ENCODE peak calls at places on chromosomes 7 and 10, in four cellular contexts. L, Y, F and J are unnamed samples.

GRCh38 chr7:129332354-129333056 is 101.7 kb upstream of the STRIP2 start:
- DNase-seq in L (no peak), Y (no peak), F (no peak), J (peak)

GRCh38 chr7:80711521-80711920 is 73.1 kb downstream of the CD36 start:
- DNase-seq in L (no peak), Y (no peak), F (no peak), J (peak)

GRCh38 chr7:24949884-24950283 is 30.1 kb downstream of the OSBPL3 start:
- DNase-seq in L (no peak), Y (no peak), F (no peak), J (no peak)

GRCh38 chr7:41994046-41994745 is 242.8 kb downstream of the GLI3 start:
- DNase-seq in L (no peak), Y (no peak), F (no peak), J (no peak)

GRCh38 chr7:129225931-129226572 is 1.2 kb downstream of the AHCYL2 start:
- DNase-seq in L (no peak), Y (no peak), F (no peak), J (no peak)

GRCh38 chr10:43862756-43863155 is 214.1 kb upstream of the ZNF32 start:
- DNase-seq in L (no peak), Y (no peak), F (no peak), J (no peak)

GRCh38 chr7:149180713-149181112 is 14.6 kb upstream of the ZNF282 start:
- DNase-seq in L (no peak), Y (no peak), F (no peak), J (no peak)

GRCh38 chr10:100370976-100371706 is 24.1 kb downstream of the SCD start:
- DNase-seq in L (peak), Y (peak), F (peak), J (peak)

GRCh38 chr10:101291254-101292193 is 62.3 kb upstream of the LBX1 start:
- DNase-seq in L (no peak), Y (no peak), F (peak), J (no peak)

GRCh38 chr7:80253653-80254052 is 119.0 kb downstream of the GNAI1 start:
- DNase-seq in L (no peak), Y (no peak), F (no peak), J (peak)

GRCh38 chr7:106425017-106425719 is 140.4 kb upstream of the NAMPT start:
- DNase-seq in L (peak), Y (peak), F (no peak), J (peak)

GRCh38 chr7:139034855-139035587 is 821 bp downstream of the ZC3HAV1L start:
- DNase-seq in L (peak), Y (no peak), F (peak), J (peak)

GRCh38 chr10:79314761-79315601 is 32.3 kb upstream of the PPIF start:
- DNase-seq in L (peak), Y (no peak), F (no peak), J (no peak)

GRCh38 chr10:22658745-22659410 is 55.5 kb downstream of the PIP4K2A start:
- DNase-seq in L (no peak), Y (no peak), F (no peak), J (peak)

GRCh38 chr10:7787150-7787856 is 490 bp downstream of the KIN start:
- DNase-seq in L (no peak), Y (no peak), F (no peak), J (peak)